ENCODE peak calls at places on chromosomes 13 and 19, in seven cellular contexts. B, A, G, H, Q, L and C are unnamed samples. For H3K27me3, the result is how much of the 10 kb centered on the place peaks cover.

GRCh38 chr13:78601124-78601885 is 2.0 kb downstream of the POU4F1 start:
- DNase-seq in Q (no peak), L (peak), B (no peak), H (no peak), A (no peak), G (no peak), C (no peak)

GRCh38 chr13:47144782-47145181 is 247.9 kb upstream of the HTR2A start:
- DNase-seq in L (no peak), B (no peak), Q (no peak), G (no peak), A (no peak), H (no peak), C (no peak)

GRCh38 chr13:32426981-32427851 is 714 bp downstream of the N4BP2L1 start:
- DNase-seq in B (peak), A (no peak), G (peak), H (no peak), L (peak), Q (peak), C (peak)

GRCh38 chr13:98998831-98999634 is 21.2 kb upstream of the DOCK9 start:
- DNase-seq in B (no peak), L (no peak), G (no peak), H (no peak), A (no peak), Q (no peak), C (peak)

GRCh38 chr13:75850915-75851314 is 214.8 kb downstream of the LMO7 start:
- DNase-seq in B (no peak), A (no peak), G (no peak), Q (no peak), H (no peak), L (no peak), C (no peak)

GRCh38 chr19:3344608-3345598 is 21.5 kb upstream of the NFIC start:
- DNase-seq in H (no peak), A (no peak), G (no peak), B (no peak), L (no peak), Q (no peak), C (no peak)

GRCh38 chr19:41409288-41409687 is 11.7 kb downstream of the BCKDHA start:
- DNase-seq in L (no peak), A (no peak), G (peak), B (no peak), Q (no peak), H (peak), C (no peak)

GRCh38 chr19:2213799-2214198 is 22.3 kb downstream of the PLEKHJ1 start:
- DNase-seq in H (no peak), Q (no peak), L (no peak), G (no peak), B (no peak), A (no peak), C (no peak)

GRCh38 chr13:29591310-29591709 is 4.2 kb downstream of the SLC7A1 start:
- DNase-seq in A (no peak), B (no peak), Q (no peak), L (no peak), G (no peak), H (no peak), C (no peak)

GRCh38 chr19:56080669-56081401 is 40.3 kb downstream of the ZNF787 start:
- DNase-seq in B (peak), H (peak), Q (peak), A (no peak), G (peak), L (peak), C (peak)

GRCh38 chr13:113664751-113665581 is 2.1 kb upstream of the GRK1 start:
- DNase-seq in Q (peak), B (peak), L (no peak), A (no peak), H (no peak), G (peak), C (no peak)

GRCh38 chr19:18832331-18833140 is 777 bp downstream of the UPF1 start:
- DNase-seq in L (peak), A (no peak), G (no peak), B (no peak), H (peak), Q (peak), C (peak)

GRCh38 chr19:9078651-9079050 is 8.2 kb upstream of the OR1M1 start:
- DNase-seq in Q (no peak), H (no peak), G (no peak), L (no peak), A (no peak), B (no peak), C (no peak)

GRCh38 chr13:35475131-35475959 is 1.1 kb downstream of the MAB21L1 start:
- DNase-seq in A (no peak), Q (peak), G (peak), L (peak), B (peak), H (no peak), C (peak)

GRCh38 chr19:13053761-13054604 is 48.7 kb downstream of the LYL1 start:
- DNase-seq in A (no peak), B (peak), H (peak), G (peak), L (peak), Q (peak), C (peak)

GRCh38 chr13:20301391-20302071 is 69.4 kb upstream of the GJB6 start:
- DNase-seq in A (no peak), H (no peak), B (peak), G (no peak), Q (no peak), L (no peak), C (no peak)

GRCh38 chr19:1468274-1469199 is 10.5 kb downstream of the C19orf25 start:
- DNase-seq in H (no peak), G (no peak), Q (no peak), L (no peak), A (no peak), B (no peak), C (peak)

GRCh38 chr13:33405371-33405770 is 119.8 kb upstream of the STARD13 start:
- DNase-seq in L (no peak), B (no peak), H (no peak), A (no peak), G (no peak), Q (no peak), C (no peak)

GRCh38 chr19:40262422-40262821 is 22.7 kb downstream of the AKT2 start:
- DNase-seq in A (no peak), Q (no peak), G (no peak), B (no peak), L (no peak), H (no peak), C (no peak)

GRCh38 chr19:1582201-1582600 is 10.5 kb downstream of the MBD3 start:
- DNase-seq in Q (no peak), H (no peak), G (no peak), B (no peak), L (no peak), A (no peak), C (no peak)

GRCh38 chr19:12720851-12721655 is 2.7 kb downstream of the TNPO2 start:
- DNase-seq in G (no peak), Q (peak), L (peak), A (no peak), H (no peak), B (no peak), C (peak)

GRCh38 chr19:18385675-18386542 is at the start of gene GDF15:
- DNase-seq in H (peak), L (peak), Q (peak), B (peak), A (no peak), G (peak), C (peak)

GRCh38 chr19:44722131-44723121 is 23.5 kb downstream of the CEACAM16 start:
- DNase-seq in L (no peak), H (no peak), G (no peak), A (no peak), B (no peak), Q (no peak), C (no peak)

DNA sequence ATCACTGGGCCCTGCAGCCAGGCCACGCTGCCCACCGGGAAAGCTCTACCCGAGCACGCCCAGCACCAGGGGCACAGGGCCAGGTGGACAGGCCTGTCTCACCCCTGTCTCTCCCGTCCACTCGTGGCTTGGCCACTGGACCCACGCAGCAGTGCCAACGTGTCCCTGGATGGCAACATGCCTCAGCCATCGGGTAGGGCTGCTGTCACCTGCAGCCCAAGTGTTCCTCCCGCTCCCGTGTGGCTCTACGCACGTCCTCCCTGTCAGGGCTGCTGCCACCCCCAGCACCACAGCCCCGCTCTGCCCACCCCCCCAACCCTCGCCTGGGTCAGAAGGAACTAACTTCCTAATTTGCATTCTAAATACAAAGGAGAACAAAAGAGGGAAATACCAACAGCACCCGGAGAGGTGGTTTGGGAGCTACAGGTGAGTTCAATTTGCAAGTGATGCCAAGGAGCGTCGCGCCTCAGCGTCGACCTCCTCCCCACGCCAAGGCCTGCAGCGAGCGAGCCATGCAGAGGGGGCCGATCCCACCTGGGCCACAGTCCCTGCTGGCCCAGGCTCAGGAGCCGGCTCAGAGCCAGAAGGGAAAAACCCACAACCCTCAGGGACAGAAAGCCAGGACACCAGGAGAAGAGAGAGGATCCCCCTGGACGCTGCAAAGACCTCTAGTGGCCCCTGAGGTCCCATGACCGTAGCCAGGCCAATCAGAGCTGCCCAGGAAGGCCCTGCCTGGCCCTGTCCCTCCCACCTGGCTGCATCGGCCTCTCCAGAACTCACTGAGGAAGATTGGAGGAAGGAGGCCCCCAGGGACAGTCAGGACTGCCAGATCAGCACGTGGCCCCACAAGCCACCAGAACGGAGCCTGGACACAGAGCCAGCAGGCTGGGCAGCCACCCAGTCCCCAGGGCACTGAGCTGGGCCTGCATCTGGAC is 128.4 kb upstream of the SPACA7 start:
- DNase-seq in B (no peak), G (no peak), L (no peak), A (no peak), Q (no peak), H (no peak), C (no peak)
- H3K27me3 ChIP-seq in B (under half), G (under half), L (under half), A (under half), Q (under half), H (half or more), C (under half)

DNA sequence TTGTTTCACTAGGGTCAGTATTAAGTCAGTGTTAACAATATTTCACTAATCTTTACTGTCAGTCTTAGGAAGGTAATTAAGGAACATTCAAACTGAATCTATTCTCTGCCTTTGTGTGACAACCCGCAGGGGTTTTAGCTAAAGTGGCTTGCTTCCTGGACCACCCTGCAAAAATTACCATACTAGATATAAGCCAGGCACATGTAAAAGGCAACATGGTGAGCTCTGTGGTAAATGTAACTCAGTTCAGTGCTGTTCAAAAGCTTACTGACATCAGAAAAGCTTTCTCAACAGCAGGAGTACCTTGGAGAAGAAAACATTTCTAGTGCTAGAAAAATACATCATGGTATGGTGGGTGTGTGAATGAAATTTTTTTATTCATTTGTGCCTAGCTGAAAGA is 116.7 kb downstream of the FREM2 start:
- DNase-seq in H (no peak), B (no peak), G (no peak), Q (no peak), A (no peak), L (no peak), C (no peak)
- TF ChIP-seq EP300 in H (no peak), B (no peak), G (no peak), Q (no peak), A (no peak), L (no peak), C (no peak)

DNA sequence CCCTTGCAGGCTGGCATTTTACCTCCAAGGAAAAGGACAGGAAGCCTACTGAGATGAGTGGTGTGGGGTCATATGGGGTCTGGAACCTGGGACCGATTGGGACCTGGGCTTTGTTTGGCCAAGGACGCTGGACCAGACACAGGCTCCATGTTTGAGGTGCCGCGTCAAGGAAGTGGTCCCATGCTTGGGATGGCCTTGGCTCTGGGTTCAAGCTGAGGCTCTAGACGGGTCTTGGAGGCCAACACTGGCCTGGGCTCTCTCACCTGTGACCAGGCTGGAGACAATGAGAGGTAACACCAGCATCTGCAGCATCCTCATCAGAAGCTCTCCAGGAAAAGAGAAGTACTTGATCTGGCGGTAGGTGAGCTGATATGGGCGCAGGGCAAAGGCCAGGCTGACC is 8.2 kb downstream of the SLC1A6 start:
- DNase-seq in Q (no peak), H (no peak), L (no peak), B (no peak), A (no peak), G (no peak), C (no peak)
- H3K27me3 ChIP-seq in Q (under half), H (under half), L (under half), B (under half), A (under half), G (under half), C (under half)

DNA sequence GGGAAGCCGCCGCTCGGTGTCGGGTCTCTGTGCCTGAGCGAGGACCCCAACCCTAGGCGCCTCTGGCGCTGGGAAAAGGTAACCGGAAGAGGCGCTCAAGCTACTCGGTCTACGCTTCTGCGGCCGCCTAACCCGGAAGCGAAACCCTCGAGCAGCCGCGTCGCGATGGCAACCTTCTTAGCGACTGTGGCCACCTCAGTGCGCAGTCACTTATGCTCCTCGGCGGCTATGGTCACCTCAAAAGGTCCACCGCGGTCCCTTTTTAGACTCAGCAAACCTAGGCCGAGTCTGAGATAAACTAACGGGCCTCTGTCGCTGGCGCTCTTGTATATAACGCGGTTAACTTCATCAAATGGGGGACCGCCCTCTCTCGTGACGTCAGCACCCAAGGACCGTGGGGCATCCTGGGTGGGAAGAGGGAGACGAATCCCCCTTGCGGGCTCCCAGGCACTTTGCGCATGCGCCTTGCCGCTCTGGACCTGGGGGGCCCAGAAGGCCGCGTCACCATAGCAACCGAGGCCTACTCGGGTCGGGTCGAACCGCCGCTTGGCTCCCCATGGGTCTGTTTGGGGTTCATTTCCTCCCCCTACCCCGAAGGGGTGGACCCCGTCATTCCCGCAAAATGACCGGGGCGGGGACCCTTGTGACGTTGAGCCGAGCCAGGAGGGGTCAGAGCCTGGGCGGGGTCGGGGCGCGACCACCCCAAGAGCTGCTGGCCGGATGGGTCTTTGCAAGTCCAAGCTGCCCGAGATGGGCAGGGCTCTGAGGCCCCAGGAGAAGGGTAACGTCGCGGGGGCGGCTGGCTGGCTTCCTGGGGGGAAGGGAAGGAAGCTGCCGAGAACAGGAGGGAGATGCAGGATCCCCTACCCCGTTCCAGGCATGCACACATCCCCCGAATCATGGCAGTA is at the start of gene GTF2F1:
- DNase-seq in L (peak), Q (peak), G (peak), H (peak), A (peak), B (peak), C (peak)
- TF ChIP-seq EP300 in L (no peak), Q (no peak), G (no peak), H (no peak), A (no peak), B (peak), C (peak)

GRCh38 chr19:46080561-46080960 is 39.8 kb upstream of the IGFL4 start:
- DNase-seq in G (no peak), B (no peak), H (no peak), A (no peak), L (no peak), Q (no peak), C (no peak)
- H3K27me3 ChIP-seq in G (under half), B (under half), H (under half), A (under half), L (under half), Q (half or more), C (under half)

GRCh38 chr19:49126575-49126974 is 7.2 kb downstream of the PPFIA3 start:
- DNase-seq in Q (no peak), L (no peak), B (no peak), H (no peak), G (no peak), A (no peak), C (no peak)

GRCh38 chr19:49130325-49130724 is 11.0 kb downstream of the PPFIA3 start:
- DNase-seq in L (no peak), G (no peak), H (no peak), Q (no peak), A (no peak), B (no peak), C (no peak)

GRCh38 chr19:49129238-49129583 is 9.9 kb downstream of the PPFIA3 start:
- DNase-seq in H (no peak), A (no peak), B (no peak), G (no peak), L (peak), Q (no peak), C (no peak)

GRCh38 chr19:49128545-49129237 is 9.3 kb downstream of the PPFIA3 start:
- DNase-seq in G (no peak), Q (no peak), B (no peak), H (no peak), L (no peak), A (no peak), C (no peak)

GRCh38 chr19:49127674-49128544 is 8.6 kb downstream of the PPFIA3 start:
- DNase-seq in G (peak), L (peak), H (peak), B (peak), Q (peak), A (no peak), C (peak)
- TF ChIP-seq EP300 in G (no peak), L (no peak), H (peak), B (peak), Q (no peak), A (no peak), C (no peak)

GRCh38 chr13:112069063-112069726 is 2.2 kb downstream of the SOX1 start:
- DNase-seq in B (no peak), L (no peak), Q (no peak), A (no peak), G (no peak), H (no peak), C (no peak)
- H3K27me3 ChIP-seq in B (under half), L (half or more), Q (half or more), A (half or more), G (half or more), H (under half), C (under half)

GRCh38 chr13:63629591-63629990 is 2213.9 kb upstream of the PCDH20 start:
- DNase-seq in G (no peak), H (no peak), A (no peak), B (no peak), Q (no peak), L (no peak), C (no peak)
- TF ChIP-seq EP300 in G (no peak), H (no peak), A (no peak), B (no peak), Q (no peak), L (no peak), C (no peak)

GRCh38 chr19:49152218-49152550 is 3.0 kb downstream of the HRC start:
- DNase-seq in H (no peak), L (no peak), A (no peak), B (no peak), G (no peak), Q (no peak), C (no peak)
- H3K27me3 ChIP-seq in H (under half), L (under half), A (under half), B (under half), G (under half), Q (under half), C (under half)